ENCODE peak calls at places on chromosomes 11 and 22, in four cellular contexts. K is cardiac muscle cell; B is CD8-positive, alpha-beta T cell; U is DND-41. H is an unnamed sample.

GRCh38 chr22:27714076-27714475 is 87.5 kb downstream of the MN1 start:
- DNase-seq in B (no peak), K (no peak), U (no peak), H (no peak)

GRCh38 chr11:113553905-113554304 is 78.7 kb upstream of the DRD2 start:
- DNase-seq in K (no peak), U (no peak), B (no peak), H (no peak)

GRCh38 chr11:9176550-9176949 is 85.2 kb upstream of the SCUBE2 start:
- DNase-seq in K (no peak), B (no peak), U (no peak), H (no peak)

GRCh38 chr11:70364745-70365535 is 33.4 kb upstream of the CTTN start:
- DNase-seq in U (no peak), K (no peak), B (peak; percentile 8), H (peak; percentile 14)

GRCh38 chr11:61860054-61860903 is 31.1 kb downstream of the FADS3 start:
- DNase-seq in B (no peak), U (no peak), K (peak; percentile 89), H (no peak)

GRCh38 chr11:36510567-36511020 is 522 bp upstream of the TRAF6 start:
- DNase-seq in B (no peak), U (no peak), K (peak; percentile 28), H (no peak)

GRCh38 chr22:50567721-50568252 is 5.1 kb upstream of the SYCE3 start:
- DNase-seq in B (no peak), K (no peak), U (no peak), H (no peak)

GRCh38 chr11:35043933-35044332 is 95.0 kb upstream of the CD44 start:
- DNase-seq in K (no peak), B (no peak), U (no peak), H (no peak)

GRCh38 chr11:55726715-55727324 is 46.4 kb upstream of the OR5D13 start:
- DNase-seq in U (no peak), K (no peak), B (no peak), H (no peak)

GRCh38 chr11:44306469-44307244 is 3.3 kb downstream of the ALX4 start:
- DNase-seq in U (no peak), K (no peak), B (no peak), H (no peak)

GRCh38 chr11:101429708-101430107 is 154.1 kb downstream of the TRPC6 start:
- DNase-seq in K (peak; percentile 15), B (no peak), U (no peak), H (no peak)

GRCh38 chr11:12175694-12176241 is 65.4 kb downstream of the MICAL2 start:
- DNase-seq in B (no peak), U (no peak), K (peak; percentile 80), H (no peak)

GRCh38 chr11:6206456-6207180 is 1.3 kb downstream of the C11orf42 start:
- DNase-seq in B (no peak), K (no peak), U (no peak), H (no peak)

GRCh38 chr11:94020777-94021615 is at the start of gene HEPHL1:
- DNase-seq in U (no peak), K (no peak), B (no peak), H (no peak)

GRCh38 chr11:75142714-75143419 is 8.0 kb upstream of the SLCO2B1 start:
- DNase-seq in K (peak; percentile 95), U (peak; percentile 94), B (no peak), H (peak; percentile 65)

GRCh38 chr11:126433244-126433846 is 77.9 kb downstream of the ST3GAL4 start:
- DNase-seq in B (no peak), U (no peak), K (no peak), H (no peak)

GRCh38 chr11:68579455-68579854 is 104.9 kb upstream of the GAL start:
- DNase-seq in K (no peak), U (no peak), B (no peak), H (no peak)

GRCh38 chr11:109808569-109808968 is 284.6 kb upstream of the ZC3H12C start:
- DNase-seq in B (no peak), K (peak; percentile 53), U (no peak), H (no peak)

GRCh38 chr11:34600339-34601084 is 20.4 kb upstream of the EHF start:
- DNase-seq in K (no peak), U (no peak), B (no peak), H (no peak)

GRCh38 chr11:44572884-44573283 is 7.4 kb downstream of the CD82 start:
- DNase-seq in U (no peak), B (no peak), K (no peak), H (no peak)

GRCh38 chr11:27456140-27456801 is 16.3 kb downstream of the LGR4 start:
- DNase-seq in U (no peak), K (peak; percentile 37), B (no peak), H (no peak)

GRCh38 chr22:17418890-17419324 is 49.6 kb downstream of the CECR2 start:
- DNase-seq in U (no peak), K (no peak), B (no peak), H (no peak)

GRCh38 chr11:129768356-129768755 is 47.3 kb upstream of the TMEM45B start:
- DNase-seq in K (peak; percentile 12), B (no peak), U (no peak), H (no peak)

GRCh38 chr11:77075425-77075905 is 8.7 kb downstream of the CAPN5 start:
- DNase-seq in U (no peak), B (no peak), K (no peak), H (no peak)

GRCh38 chr11:64284962-64285884 is at the start of gene GPR137:
- DNase-seq in U (peak; percentile 90), K (peak; percentile 74), B (peak; percentile 87), H (peak; percentile 88)

GRCh38 chr22:49505337-49506009 is 322.2 kb downstream of the BRD1 start:
- DNase-seq in U (no peak), K (no peak), B (no peak), H (no peak)

GRCh38 chr11:100203789-100204188 is 483.3 kb upstream of the ARHGAP42 start:
- DNase-seq in K (no peak), U (no peak), B (no peak), H (no peak)

GRCh38 chr11:134951305-134951700 is 539.3 kb upstream of the B3GAT1 start:
- DNase-seq in B (no peak), K (peak; percentile 69), U (no peak), H (no peak)

GRCh38 chr22:44411226-44412135 is 86.6 kb downstream of the RTL6 start:
- DNase-seq in K (no peak), B (no peak), U (no peak), H (no peak)

GRCh38 chr11:60492488-60493009 is at the start of gene MS4A12:
- DNase-seq in K (no peak), U (no peak), B (no peak), H (no peak)

GRCh38 chr11:70065318-70066135 is 12.6 kb upstream of the ANO1 start:
- DNase-seq in U (no peak), K (no peak), B (no peak), H (peak; percentile 14)

GRCh38 chr11:115579181-115579825 is 75.1 kb upstream of the CADM1 start:
- DNase-seq in U (no peak), K (no peak), B (no peak), H (no peak)

GRCh38 chr11:17725174-17725573 is 5.8 kb downstream of the MYOD1 start:
- DNase-seq in K (no peak), U (no peak), B (no peak), H (no peak)
- H3K27me3 ChIP-seq in K (peaks cover 98% of the 10 kb centered on the region), U (peaks cover 3% of the 10 kb centered on the region), B (no peaks in the 10 kb centered on the region), H (peaks cover 63% of the 10 kb centered on the region)

DNA sequence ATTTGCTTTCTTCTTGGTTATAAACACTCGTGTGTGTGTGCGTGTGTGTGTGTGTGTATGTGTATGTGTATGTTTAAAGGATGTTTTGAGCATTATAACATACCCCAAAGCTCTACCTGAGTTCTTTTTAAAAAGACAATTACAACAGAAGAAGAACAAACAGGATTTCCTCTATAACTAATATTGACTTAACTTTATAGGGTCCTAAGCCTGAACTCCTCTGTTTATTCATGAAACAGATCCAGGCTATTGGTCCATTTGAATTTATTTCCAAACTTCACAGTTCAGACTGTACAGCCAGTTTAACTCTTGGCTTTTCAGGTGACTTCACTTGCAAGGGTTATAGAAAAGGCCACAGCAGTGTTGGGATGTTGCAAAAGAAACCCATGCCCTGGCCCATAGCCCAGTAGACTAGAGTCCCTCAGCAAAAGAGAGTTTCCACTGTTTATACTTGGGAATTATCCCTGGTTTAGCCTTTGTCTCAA is 23.5 kb upstream of the PDE3B start:
- DNase-seq in B (no peak), K (peak; percentile 74), U (no peak), H (no peak)
- TF ChIP-seq CTCF in B (no peak), K (no peak), U (no peak), H (no peak)

GRCh38 chr11:59224419-59224928 is 11.7 kb upstream of the MPEG1 start:
- DNase-seq in K (peak; percentile 90), B (no peak), U (no peak), H (no peak)
- H3K27ac ChIP-seq in K (no peak overlapping the region), B (no peak overlapping the region), U (no peak overlapping the region), H (no peak overlapping the region)

GRCh38 chr11:130816516-130816915 is 99.8 kb downstream of the SNX19 start:
- DNase-seq in B (no peak), K (no peak), U (no peak), H (no peak)
- H3K27me3 ChIP-seq in B (peaks cover 3% of the 10 kb centered on the region), K (no peaks in the 10 kb centered on the region), U (peaks cover 23% of the 10 kb centered on the region), H (peaks cover 5% of the 10 kb centered on the region)

GRCh38 chr11:86606849-86607481 is 65.5 kb downstream of the ME3 start:
- DNase-seq in K (no peak), U (no peak), B (no peak), H (no peak)
- TF ChIP-seq CTCF in K (no peak), U (no peak), B (no peak), H (no peak)

GRCh38 chr11:1997755-1998154 is at the start of gene H19:
- DNase-seq in B (no peak), K (no peak), U (no peak), H (no peak)
- H3K27ac ChIP-seq in B (no peak within 1 kb of the TSS), K (no peak within 1 kb of the TSS), U (no peak within 1 kb of the TSS), H (no peak within 1 kb of the TSS)

DNA sequence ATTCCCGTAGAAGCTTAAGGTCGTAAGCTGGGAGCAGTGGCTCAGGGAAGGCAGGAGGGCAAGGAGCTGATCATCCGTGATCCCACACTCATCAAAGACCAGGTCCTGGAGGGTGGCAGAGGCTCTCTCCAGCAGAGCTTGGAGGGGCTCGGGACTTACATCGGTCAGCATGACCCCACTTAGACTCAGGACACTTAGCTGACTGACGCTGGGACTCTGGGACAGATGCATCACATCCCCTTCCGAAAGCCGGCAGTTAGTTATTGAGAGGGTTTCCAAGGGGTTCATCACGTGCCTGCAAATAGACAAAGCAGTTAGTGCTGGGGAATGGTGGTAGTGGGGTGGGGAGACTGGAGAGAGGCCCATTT is 10.7 kb downstream of the PRAME start:
- DNase-seq in B (no peak), U (no peak), K (no peak), H (no peak)
- H3K27me3 ChIP-seq in B (no peaks in the 10 kb centered on the region), U (peaks cover 12% of the 10 kb centered on the region), K (no peaks in the 10 kb centered on the region), H (no peaks in the 10 kb centered on the region)

DNA sequence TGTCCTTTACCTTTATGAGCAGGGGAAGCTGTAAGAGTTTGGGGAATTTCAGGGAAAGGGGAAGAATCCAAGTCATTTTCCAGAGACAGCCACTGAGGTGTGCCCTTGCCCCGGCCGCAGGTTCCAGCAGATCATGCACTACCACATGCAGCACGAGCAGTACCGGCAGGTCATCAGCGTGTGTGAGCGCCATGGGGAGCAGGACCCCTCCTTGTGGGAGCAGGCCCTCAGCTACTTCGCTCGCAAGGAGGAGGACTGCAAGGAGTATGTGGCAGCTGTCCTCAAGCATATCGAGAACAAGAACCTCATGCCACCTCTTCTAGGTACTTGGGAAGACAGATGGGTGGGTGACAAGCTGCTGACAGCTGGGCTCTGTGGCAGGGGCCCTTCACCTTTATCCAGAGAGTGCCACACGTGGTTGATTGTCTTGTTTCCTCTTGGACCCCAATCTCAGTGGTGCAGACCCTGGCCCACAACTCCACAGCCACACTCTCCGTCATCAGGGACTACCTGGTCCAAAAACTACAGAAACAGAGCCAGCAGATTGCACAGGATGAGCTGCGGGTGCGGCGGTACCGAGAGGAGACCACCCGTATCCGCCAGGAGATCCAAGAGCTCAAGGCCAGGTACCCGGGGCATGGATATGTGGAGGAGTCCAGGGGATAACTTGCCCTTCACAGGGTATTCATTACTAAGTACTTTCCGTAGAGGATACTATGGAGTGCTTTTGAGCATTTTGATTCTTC is 5.8 kb upstream of the HMBS start:
- DNase-seq in B (no peak), U (no peak), K (no peak), H (no peak)
- TF ChIP-seq CTCF in B (no peak), U (no peak), K (no peak), H (no peak)